ENCODE peak calls at places on chromosome X, in four cellular contexts. N is PC-3, Q is mesenchymal stem cell, O is MM.1S. B is an unnamed sample.

GRCh38 chrX:8272846-8273245 is 101.8 kb upstream of the VCX2 start:
- DNase-seq in N (no peak), Q (no peak), O (no peak), B (no peak)

GRCh38 chrX:108070891-108071290 is 20.5 kb downstream of the PSMD10 start:
- DNase-seq in N (peak; percentile 91), Q (peak; percentile 19), O (no peak), B (peak; percentile 89)

GRCh38 chrX:85992811-85993229 is 54.5 kb downstream of the CHM start:
- DNase-seq in N (peak; percentile 69), Q (peak; percentile 46), O (no peak), B (peak; percentile 45)

GRCh38 chrX:120286733-120287512 is 24.3 kb downstream of the TMEM255A start:
- DNase-seq in N (no peak), Q (no peak), O (no peak), B (no peak)

GRCh38 chrX:125826774-125827451 is 339.2 kb downstream of the DCAF12L2 start:
- DNase-seq in N (no peak), Q (no peak), O (no peak), B (no peak)

GRCh38 chrX:108219949-108220601 is 128.5 kb downstream of the ATG4A start:
- DNase-seq in N (no peak), Q (no peak), O (no peak), B (no peak)

GRCh38 chrX:139851730-139852129 is 81.1 kb downstream of the ATP11C start:
- DNase-seq in N (no peak), Q (no peak), O (no peak), B (no peak)

GRCh38 chrX:44842555-44843317 is 1.1 kb upstream of the DUSP21 start:
- DNase-seq in N (peak; percentile 63), Q (no peak), O (no peak), B (peak; percentile 29)

GRCh38 chrX:100591256-100592051 is 6.7 kb downstream of the TNMD start:
- DNase-seq in N (no peak), Q (no peak), O (no peak), B (no peak)

GRCh38 chrX:149881081-149881711 is at the start of gene MAGEA8:
- DNase-seq in N (no peak), Q (no peak), O (no peak), B (no peak)

GRCh38 chrX:8960809-8961413 is 73.0 kb downstream of the FAM9B start:
- DNase-seq in N (no peak), Q (no peak), O (no peak), B (no peak)

GRCh38 chrX:133413218-133413925 is 1.9 kb downstream of the GPC4 start:
- DNase-seq in N (no peak), Q (no peak), O (no peak), B (no peak)

GRCh38 chrX:69388526-69388925 is 115.6 kb upstream of the NALF2 start:
- DNase-seq in N (no peak), Q (no peak), O (no peak), B (no peak)

GRCh38 chrX:40484408-40485091 is 96.2 kb upstream of the ATP6AP2 start:
- DNase-seq in N (no peak), Q (no peak), O (no peak), B (no peak)
- H3K27ac ChIP-seq in N (no peak overlapping the region), Q (no peak overlapping the region), O (no peak overlapping the region), B (no peak overlapping the region)

DNA sequence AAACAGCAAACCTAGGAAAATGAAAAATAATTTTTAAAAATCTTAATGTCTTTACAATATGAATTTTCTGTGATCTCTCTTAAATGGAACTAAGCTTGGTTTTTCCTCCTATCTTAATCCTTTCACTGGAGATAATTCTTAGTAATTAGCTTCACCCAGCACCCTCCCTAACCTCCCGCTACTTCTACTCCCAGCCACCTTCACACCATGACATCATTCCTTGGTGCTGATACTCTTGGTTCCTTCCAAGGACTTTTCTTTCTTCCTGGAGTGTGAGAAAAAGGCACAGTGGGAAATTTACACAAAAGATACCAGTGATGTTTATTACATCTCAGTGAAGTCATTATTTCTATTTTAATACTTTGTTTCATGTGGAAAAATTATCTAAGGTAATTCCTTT is 163.6 kb upstream of the PLAC1 start:
- DNase-seq in N (no peak), Q (peak; percentile 52), O (no peak), B (no peak)
- H3K27ac ChIP-seq in N (peak overlapping the region; percentile 36), Q (no peak overlapping the region), O (no peak overlapping the region), B (no peak overlapping the region)

DNA sequence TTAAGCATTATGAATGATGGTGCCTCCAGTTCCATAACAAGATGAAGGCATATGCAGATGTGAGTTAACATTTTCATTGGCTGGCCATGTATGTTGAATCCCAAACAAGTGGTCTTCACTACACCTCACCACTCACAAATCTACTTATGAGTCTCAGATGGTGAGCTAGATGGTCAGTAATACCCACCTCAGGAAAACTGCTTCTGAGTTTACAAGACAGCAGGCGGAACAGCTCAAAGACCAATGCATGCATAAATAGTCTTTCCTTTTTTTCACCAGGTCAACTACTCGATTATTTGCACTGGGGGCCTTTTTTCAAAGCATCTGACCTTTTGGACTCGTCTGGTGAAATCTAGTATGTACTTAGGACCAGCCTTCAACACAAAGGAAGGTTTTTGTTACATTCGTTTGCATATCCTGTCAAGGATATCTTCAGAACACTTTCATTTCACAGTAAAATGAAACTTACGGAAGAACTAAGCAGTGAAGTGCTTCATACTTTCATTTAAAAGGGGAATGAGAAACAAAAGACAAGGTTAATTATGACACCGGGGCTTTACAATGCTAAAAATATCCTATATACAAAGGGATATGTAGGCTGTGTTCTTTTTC is 23.1 kb upstream of the TLR7 start:
- DNase-seq in N (no peak), Q (no peak), O (peak; percentile 41), B (no peak)
- H3K27ac ChIP-seq in N (no peak overlapping the region), Q (no peak overlapping the region), O (peak overlapping the region; percentile 7), B (no peak overlapping the region)

GRCh38 chrX:45852884-45853283 is 652.2 kb upstream of the DIPK2B start:
- DNase-seq in N (peak; percentile 54), Q (peak; percentile 27), O (no peak), B (peak; percentile 44)

GRCh38 chrX:45850775-45851433 is 650.2 kb upstream of the DIPK2B start:
- DNase-seq in N (peak; percentile 37), Q (peak; percentile 51), O (peak; percentile 31), B (peak; percentile 44)

GRCh38 chrX:45849261-45849660 is 648.6 kb upstream of the DIPK2B start:
- DNase-seq in N (peak; percentile 85), Q (peak; percentile 74), O (peak; percentile 85), B (peak; percentile 84)

GRCh38 chrX:45850197-45850774 is 649.6 kb upstream of the DIPK2B start:
- DNase-seq in N (peak; percentile 45), Q (peak; percentile 36), O (peak; percentile 38), B (peak; percentile 46)

GRCh38 chrX:45851434-45851991 is 650.8 kb upstream of the DIPK2B start:
- DNase-seq in N (peak; percentile 74), Q (peak; percentile 22), O (peak; percentile 58), B (peak; percentile 87)
- H3K27ac ChIP-seq in N (peak overlapping the region; percentile 83), Q (peak overlapping the region; percentile 33), O (no peak overlapping the region), B (peak overlapping the region; percentile 56)

GRCh38 chrX:154374361-154375155 is at the start of gene FLNA:
- DNase-seq in N (peak; percentile 48), Q (peak; percentile 14), O (peak; percentile 34), B (no peak)
- H3K27ac ChIP-seq in N (no peak within 1 kb of the TSS), Q (peak within 1 kb of the TSS; percentile 96), O (no peak within 1 kb of the TSS), B (no peak within 1 kb of the TSS)

DNA sequence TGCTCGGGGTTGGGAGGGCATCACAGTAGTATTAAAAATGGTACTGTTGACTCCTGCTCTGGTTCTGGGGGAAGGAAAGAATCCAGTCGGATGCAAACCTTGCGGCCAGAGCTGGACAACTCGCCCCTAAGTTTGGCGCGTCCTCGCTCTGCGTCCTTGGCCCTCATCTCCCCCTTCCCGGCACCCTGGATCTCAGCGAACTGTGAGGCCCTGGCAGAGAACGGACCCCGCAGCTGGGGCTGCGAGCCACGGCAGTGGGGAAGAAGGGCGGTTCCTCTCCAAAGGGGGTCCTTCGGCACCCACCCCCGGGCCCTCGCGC is 14.0 kb downstream of the ARHGEF6 start:
- DNase-seq in N (no peak), Q (peak; percentile 7), O (no peak), B (no peak)
- H3K27ac ChIP-seq in N (peak overlapping the region; percentile 44), Q (no peak overlapping the region), O (no peak overlapping the region), B (no peak overlapping the region)